ENCODE peak calls at places on chromosomes 4 and X, in four cellular contexts. B, K, G and W are unnamed samples.

GRCh38 chr4:102036619-102037376 is 246.3 kb downstream of the BANK1 start:
- DNase-seq in B (no peak), K (no peak), G (no peak), W (peak)

GRCh38 chrX:18426004-18426320 is 554 bp downstream of the CDKL5 start:
- DNase-seq in B (peak), K (no peak), G (no peak), W (no peak)

GRCh38 chrX:47093248-47093647 is 15.0 kb downstream of the RGN start:
- DNase-seq in B (no peak), K (no peak), G (no peak), W (no peak)

GRCh38 chr4:187656953-187657352 is 338.6 kb upstream of the ZFP42 start:
- DNase-seq in B (no peak), K (no peak), G (no peak), W (no peak)

GRCh38 chrX:105347373-105347772 is 126.9 kb upstream of the TEX13A start:
- DNase-seq in B (no peak), K (no peak), G (no peak), W (no peak)

GRCh38 chr4:40247350-40247749 is 50.5 kb downstream of the RHOH start:
- DNase-seq in B (no peak), K (no peak), G (no peak), W (no peak)

GRCh38 chr4:106981431-106981830 is 54.7 kb downstream of the DKK2 start:
- DNase-seq in B (no peak), K (no peak), G (no peak), W (no peak)

GRCh38 chr4:182642831-182643230 is 274.4 kb downstream of the DCTD start:
- DNase-seq in B (no peak), K (no peak), G (no peak), W (no peak)

GRCh38 chrX:66166671-66167070 is 2.6 kb downstream of the HEPH start:
- DNase-seq in B (no peak), K (no peak), G (no peak), W (no peak)

GRCh38 chr4:38753021-38753806 is 29.6 kb downstream of the TLR10 start:
- DNase-seq in B (no peak), K (peak), G (peak), W (peak)

GRCh38 chr4:55386073-55386472 is 9.7 kb upstream of the TMEM165 start:
- DNase-seq in B (no peak), K (no peak), G (no peak), W (no peak)

GRCh38 chr4:153479118-153479517 is 13.0 kb downstream of the TMEM131L start:
- DNase-seq in B (no peak), K (no peak), G (no peak), W (no peak)

GRCh38 chr4:144720491-144720890 is 74.5 kb downstream of the HHIP start:
- DNase-seq in B (no peak), K (no peak), G (no peak), W (no peak)

GRCh38 chrX:20527458-20528099 is 260.9 kb upstream of the RPS6KA3 start:
- DNase-seq in B (no peak), K (no peak), G (no peak), W (no peak)

GRCh38 chr4:36332023-36332781 is 50.8 kb downstream of the DTHD1 start:
- DNase-seq in B (no peak), K (no peak), G (no peak), W (no peak)
- TF ChIP-seq POLR2AphosphoS5 in B (no peak), K (no peak), G (no peak), W (no peak)

GRCh38 chr4:48467891-48468290 is 15.3 kb upstream of the SLC10A4 start:
- DNase-seq in B (no peak), K (no peak), G (no peak), W (no peak)

GRCh38 chr4:48467442-48467841 is 15.7 kb upstream of the SLC10A4 start:
- DNase-seq in B (no peak), K (no peak), G (no peak), W (no peak)

GRCh38 chr4:48461000-48461399 is 22.1 kb upstream of the SLC10A4 start:
- DNase-seq in B (no peak), K (no peak), G (no peak), W (no peak)

DNA sequence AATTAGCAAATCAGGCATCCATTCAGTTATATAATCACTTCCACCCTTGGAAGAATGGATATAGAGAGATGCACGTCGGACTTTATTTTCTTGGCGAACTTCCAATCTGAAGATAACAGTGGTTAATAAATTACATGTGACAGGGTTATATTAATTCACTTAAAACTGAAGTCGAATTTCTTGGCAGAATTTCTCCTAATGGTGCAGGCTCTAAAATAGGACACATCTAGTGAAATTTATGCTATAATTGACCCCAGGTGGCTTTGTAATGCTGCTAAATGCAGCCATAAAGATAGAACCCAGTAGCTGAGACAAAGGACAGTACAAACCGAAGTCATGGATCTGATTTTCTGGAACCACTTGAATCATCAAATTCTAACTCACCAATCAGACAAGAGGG is 20.8 kb upstream of the SLC10A4 start:
- DNase-seq in B (no peak), K (no peak), G (no peak), W (no peak)
- TF ChIP-seq POLR2AphosphoS5 in B (no peak), K (no peak), G (no peak), W (no peak)

GRCh38 chrX:134622056-134622812 is 36.0 kb downstream of the PLAC1 start:
- DNase-seq in B (no peak), K (no peak), G (no peak), W (no peak)
- TF ChIP-seq POLR2AphosphoS5 in B (no peak), K (no peak), G (no peak), W (no peak)

GRCh38 chr4:95580226-95580625 is 31.5 kb upstream of the UNC5C start:
- DNase-seq in B (peak), K (no peak), G (no peak), W (no peak)
- TF ChIP-seq POLR2AphosphoS5 in B (no peak), K (no peak), G (no peak), W (no peak)